ENCODE peak calls at places on chromosomes 11 and 22, in six cellular contexts. One of them, this sample, is unnamed.

GRCh38 chr11:96055706-96056387 is 131.9 kb upstream of the MTMR2 start:
- DNase-seq in mesenchymal stem cell: peak
- DNase-seq in H1: no peak
- DNase-seq in trophoblast cell: peak
- DNase-seq in neuronal stem cell: peak
- DNase-seq in IMR-90: peak
- DNase-seq in this sample: peak

GRCh38 chr11:8081591-8082021 is 595 bp downstream of the TUB start:
- DNase-seq in neuronal stem cell: no peak
- DNase-seq in IMR-90: peak
- DNase-seq in H1: no peak
- DNase-seq in mesenchymal stem cell: peak
- DNase-seq in trophoblast cell: peak
- DNase-seq in this sample: no peak

GRCh38 chr11:19576054-19576453 is 136.6 kb upstream of the NAV2 start:
- DNase-seq in neuronal stem cell: no peak
- DNase-seq in IMR-90: peak
- DNase-seq in mesenchymal stem cell: no peak
- DNase-seq in H1: no peak
- DNase-seq in trophoblast cell: no peak
- DNase-seq in this sample: no peak

GRCh38 chr22:44698531-44699421 is 3.2 kb upstream of the PRR5 start:
- DNase-seq in trophoblast cell: peak
- DNase-seq in mesenchymal stem cell: peak
- DNase-seq in neuronal stem cell: peak
- DNase-seq in H1: no peak
- DNase-seq in IMR-90: peak
- DNase-seq in this sample: peak

GRCh38 chr11:65558002-65558784 is at the start of gene LTBP3:
- DNase-seq in mesenchymal stem cell: peak
- DNase-seq in IMR-90: peak
- DNase-seq in trophoblast cell: peak
- DNase-seq in H1: no peak
- DNase-seq in neuronal stem cell: no peak
- DNase-seq in this sample: peak

GRCh38 chr11:111540114-111540920 is at the start of gene LAYN:
- DNase-seq in H1: no peak
- DNase-seq in neuronal stem cell: peak
- DNase-seq in trophoblast cell: peak
- DNase-seq in IMR-90: peak
- DNase-seq in mesenchymal stem cell: peak
- DNase-seq in this sample: peak

GRCh38 chr22:20786536-20786979 is 12.6 kb downstream of the SERPIND1 start:
- DNase-seq in trophoblast cell: no peak
- DNase-seq in H1: no peak
- DNase-seq in neuronal stem cell: no peak
- DNase-seq in mesenchymal stem cell: no peak
- DNase-seq in IMR-90: no peak
- DNase-seq in this sample: no peak

GRCh38 chr11:95668113-95668512 is 121.5 kb downstream of the FAM76B start:
- DNase-seq in trophoblast cell: no peak
- DNase-seq in neuronal stem cell: no peak
- DNase-seq in mesenchymal stem cell: peak
- DNase-seq in H1: no peak
- DNase-seq in IMR-90: no peak
- DNase-seq in this sample: no peak

GRCh38 chr11:15327786-15328231 is 213.1 kb downstream of the INSC start:
- DNase-seq in trophoblast cell: peak
- DNase-seq in IMR-90: peak
- DNase-seq in neuronal stem cell: peak
- DNase-seq in mesenchymal stem cell: peak
- DNase-seq in H1: peak
- DNase-seq in this sample: peak

GRCh38 chr11:294795-295194 is 4.5 kb downstream of the IFITM5 start:
- DNase-seq in H1: no peak
- DNase-seq in trophoblast cell: no peak
- DNase-seq in IMR-90: no peak
- DNase-seq in mesenchymal stem cell: no peak
- DNase-seq in neuronal stem cell: no peak
- DNase-seq in this sample: no peak

GRCh38 chr22:37604875-37605274 is 3.8 kb upstream of the GGA1 start:
- DNase-seq in trophoblast cell: no peak
- DNase-seq in H1: no peak
- DNase-seq in IMR-90: no peak
- DNase-seq in neuronal stem cell: no peak
- DNase-seq in mesenchymal stem cell: no peak
- DNase-seq in this sample: no peak

GRCh38 chr11:84526250-84526649 is 1100.9 kb downstream of the DLG2 start:
- DNase-seq in mesenchymal stem cell: no peak
- DNase-seq in H1: no peak
- DNase-seq in trophoblast cell: no peak
- DNase-seq in neuronal stem cell: no peak
- DNase-seq in IMR-90: no peak
- DNase-seq in this sample: no peak

GRCh38 chr11:108597736-108598355 is 4.3 kb upstream of the EXPH5 start:
- DNase-seq in trophoblast cell: peak
- DNase-seq in H1: no peak
- DNase-seq in mesenchymal stem cell: peak
- DNase-seq in neuronal stem cell: no peak
- DNase-seq in IMR-90: no peak
- DNase-seq in this sample: no peak

GRCh38 chr11:13065200-13065787 is 56.2 kb downstream of the RASSF10 start:
- DNase-seq in neuronal stem cell: no peak
- DNase-seq in H1: no peak
- DNase-seq in IMR-90: no peak
- DNase-seq in trophoblast cell: no peak
- DNase-seq in mesenchymal stem cell: no peak
- DNase-seq in this sample: no peak

GRCh38 chr11:26719289-26719688 is 2.6 kb downstream of the SLC5A12 start:
- DNase-seq in trophoblast cell: no peak
- DNase-seq in H1: no peak
- DNase-seq in mesenchymal stem cell: no peak
- DNase-seq in IMR-90: no peak
- DNase-seq in neuronal stem cell: no peak
- DNase-seq in this sample: peak

GRCh38 chr22:37629928-37630327 is 9.5 kb upstream of the SH3BP1 start:
- DNase-seq in neuronal stem cell: no peak
- DNase-seq in IMR-90: no peak
- DNase-seq in H1: no peak
- DNase-seq in mesenchymal stem cell: no peak
- DNase-seq in trophoblast cell: no peak
- DNase-seq in this sample: no peak

GRCh38 chr11:11265320-11265719 is 87.7 kb downstream of the CSNK2A3 start:
- DNase-seq in mesenchymal stem cell: no peak
- DNase-seq in IMR-90: no peak
- DNase-seq in H1: no peak
- DNase-seq in trophoblast cell: peak
- DNase-seq in neuronal stem cell: no peak
- DNase-seq in this sample: no peak

GRCh38 chr11:77820565-77821348 is at the start of the genes AAMDC and RSF1:
- DNase-seq in trophoblast cell: peak
- DNase-seq in neuronal stem cell: peak
- DNase-seq in mesenchymal stem cell: peak
- DNase-seq in H1: peak
- DNase-seq in IMR-90: peak
- DNase-seq in this sample: peak
- H2BK120ac ChIP-seq in trophoblast cell: peak
- H2BK120ac ChIP-seq in neuronal stem cell: peak
- H2BK120ac ChIP-seq in mesenchymal stem cell: peak
- H2BK120ac ChIP-seq in H1: peak
- H2BK120ac ChIP-seq in IMR-90: peak
- H2BK120ac ChIP-seq in this sample: peak

DNA sequence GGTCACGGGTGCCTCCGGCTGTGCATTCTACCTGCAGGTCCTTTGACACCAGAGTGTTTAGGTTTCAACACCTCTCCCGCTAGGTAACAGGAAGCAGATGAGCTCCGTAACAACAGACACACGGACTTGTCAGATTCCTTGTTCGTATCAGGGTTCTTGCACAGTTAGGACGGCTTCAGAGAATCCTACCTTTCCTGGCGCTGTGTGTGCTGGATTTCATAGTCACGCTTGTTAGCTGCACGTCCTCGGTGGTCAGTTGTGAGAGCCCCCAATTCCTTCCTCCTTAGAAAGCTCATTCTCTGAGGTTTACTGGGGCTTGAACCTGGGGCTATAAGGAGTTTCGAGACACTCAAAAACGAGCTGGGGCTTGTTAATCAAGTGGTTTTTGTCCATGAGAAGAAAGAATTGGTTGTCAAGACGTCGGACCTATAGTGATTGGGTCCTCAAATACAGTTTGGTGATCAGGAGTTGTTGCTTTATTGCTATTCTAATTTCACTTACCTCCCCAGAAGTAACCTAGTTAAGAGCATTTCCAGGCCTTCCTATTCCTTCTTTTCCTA is 672 bp downstream of the DDB2 start:
- DNase-seq in mesenchymal stem cell: no peak
- DNase-seq in neuronal stem cell: no peak
- DNase-seq in IMR-90: no peak
- DNase-seq in H1: no peak
- DNase-seq in trophoblast cell: peak
- DNase-seq in this sample: peak
- H2BK5ac ChIP-seq in mesenchymal stem cell: peak
- H2BK5ac ChIP-seq in neuronal stem cell: peak
- H2BK5ac ChIP-seq in IMR-90: peak
- H2BK5ac ChIP-seq in H1: peak
- H2BK5ac ChIP-seq in trophoblast cell: peak
- H2BK5ac ChIP-seq in this sample: peak

DNA sequence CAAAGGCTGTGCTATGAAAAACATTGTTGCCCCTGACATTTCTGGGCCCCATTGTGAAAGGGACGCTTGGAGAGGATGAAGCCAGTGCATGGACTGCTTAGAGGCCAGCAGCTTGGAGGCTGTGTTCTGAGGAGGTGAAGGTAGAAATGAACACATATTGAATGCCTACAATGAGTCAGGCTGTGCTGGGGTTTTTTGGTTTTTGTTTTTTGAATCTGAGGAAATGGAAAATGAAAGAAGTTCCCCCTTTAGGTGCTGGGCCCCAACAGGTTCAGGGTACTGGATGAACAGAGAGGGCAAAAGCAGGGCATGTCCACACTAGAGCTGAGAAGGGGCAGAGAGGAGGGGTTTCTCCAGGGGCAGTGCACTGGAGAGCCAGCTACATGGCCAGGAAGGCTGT is 166.1 kb upstream of the API5 start:
- DNase-seq in H1: no peak
- DNase-seq in mesenchymal stem cell: no peak
- DNase-seq in IMR-90: no peak
- DNase-seq in trophoblast cell: no peak
- DNase-seq in neuronal stem cell: no peak
- DNase-seq in this sample: no peak
- H3K4me3 ChIP-seq in H1: no peak
- H3K4me3 ChIP-seq in mesenchymal stem cell: no peak
- H3K4me3 ChIP-seq in IMR-90: no peak
- H3K4me3 ChIP-seq in trophoblast cell: no peak
- H3K4me3 ChIP-seq in neuronal stem cell: no peak
- H3K4me3 ChIP-seq in this sample: no peak

GRCh38 chr11:46121724-46122477 is 647 bp upstream of the PHF21A start:
- DNase-seq in trophoblast cell: peak
- DNase-seq in neuronal stem cell: peak
- DNase-seq in IMR-90: peak
- DNase-seq in H1: no peak
- DNase-seq in mesenchymal stem cell: peak
- DNase-seq in this sample: peak
- H2BK120ac ChIP-seq in trophoblast cell: peak
- H2BK120ac ChIP-seq in neuronal stem cell: no peak
- H2BK120ac ChIP-seq in IMR-90: peak
- H2BK120ac ChIP-seq in H1: no peak
- H2BK120ac ChIP-seq in mesenchymal stem cell: peak
- H2BK120ac ChIP-seq in this sample: peak

DNA sequence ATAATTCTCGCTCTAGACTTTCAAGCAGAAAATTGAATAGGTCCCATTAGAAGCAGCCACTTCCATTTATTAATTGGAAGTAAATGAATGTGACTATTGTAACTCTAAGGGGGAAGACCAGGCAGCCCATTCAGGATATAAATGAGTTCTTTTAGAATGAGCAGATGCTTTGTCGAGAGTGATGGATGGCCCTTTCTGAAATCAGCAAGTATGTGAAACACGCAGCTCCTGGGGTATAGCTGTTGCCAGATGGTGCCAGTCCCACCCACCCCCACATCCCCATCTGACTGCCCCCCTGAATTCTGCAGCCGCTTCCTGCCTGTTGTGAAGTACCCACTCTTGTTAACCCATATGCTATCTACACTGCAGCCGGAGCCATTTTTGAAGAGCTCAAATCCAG is 3.7 kb downstream of the SLC15A3 start:
- DNase-seq in IMR-90: no peak
- DNase-seq in neuronal stem cell: no peak
- DNase-seq in mesenchymal stem cell: no peak
- DNase-seq in trophoblast cell: no peak
- DNase-seq in H1: no peak
- DNase-seq in this sample: no peak
- H2BK5ac ChIP-seq in IMR-90: no peak
- H2BK5ac ChIP-seq in neuronal stem cell: no peak
- H2BK5ac ChIP-seq in mesenchymal stem cell: no peak
- H2BK5ac ChIP-seq in trophoblast cell: no peak
- H2BK5ac ChIP-seq in H1: no peak
- H2BK5ac ChIP-seq in this sample: no peak

DNA sequence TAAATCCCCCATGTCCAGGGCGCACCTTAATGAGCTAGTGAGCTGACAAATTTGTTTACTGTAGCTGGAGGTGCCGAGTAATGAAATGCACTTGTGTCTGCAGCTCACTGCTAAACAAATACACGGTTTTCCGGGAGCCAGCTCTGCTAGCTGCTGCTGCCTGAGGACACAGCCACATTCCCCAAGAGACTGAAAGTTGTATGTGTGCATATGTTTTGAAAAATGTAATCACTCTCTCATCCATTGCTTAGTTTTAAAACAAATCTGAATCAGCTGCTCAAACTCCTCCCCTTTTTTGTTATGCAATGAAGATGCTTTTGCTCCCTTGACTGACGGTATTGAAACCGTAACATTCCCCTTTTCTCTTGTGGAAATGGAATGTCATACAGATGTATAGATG is 62.4 kb upstream of the NNMT start:
- DNase-seq in trophoblast cell: no peak
- DNase-seq in IMR-90: peak
- DNase-seq in H1: no peak
- DNase-seq in mesenchymal stem cell: peak
- DNase-seq in neuronal stem cell: no peak
- DNase-seq in this sample: no peak
- H3K4me3 ChIP-seq in trophoblast cell: no peak
- H3K4me3 ChIP-seq in IMR-90: no peak
- H3K4me3 ChIP-seq in H1: no peak
- H3K4me3 ChIP-seq in mesenchymal stem cell: no peak
- H3K4me3 ChIP-seq in neuronal stem cell: peak
- H3K4me3 ChIP-seq in this sample: no peak

This sample was measured in mesendoderm.